ENCODE peak calls at places on chromosomes 7 and 10, in five cellular contexts. I, W, B, S and L are unnamed samples. For H3K36me3 and H3K4me1, the result is how much of the 10 kb centered on the place peaks cover.

GRCh38 chr7:128869138-128869943 is 6.7 kb downstream of the ATP6V1F start:
- DNase-seq in W (no peak), S (no peak), I (peak), B (no peak), L (peak)

GRCh38 chr10:112279482-112279881 is 3.7 kb upstream of the TECTB start:
- DNase-seq in W (no peak), S (no peak), B (no peak), I (no peak), L (no peak)

GRCh38 chr10:114632869-114633715 is 25.0 kb downstream of the ABLIM1 start:
- DNase-seq in W (peak), S (no peak), B (no peak), I (no peak), L (no peak)

GRCh38 chr7:1057416-1058291 is 13.3 kb downstream of the GPR146 start:
- DNase-seq in I (no peak), B (no peak), W (no peak), S (no peak), L (no peak)

GRCh38 chr10:49568235-49568634 is 29.3 kb upstream of the ERCC6 start:
- DNase-seq in S (no peak), W (no peak), B (no peak), I (no peak), L (no peak)

GRCh38 chr10:128530301-128530700 is 404.1 kb upstream of the MKI67 start:
- DNase-seq in B (no peak), W (peak), S (no peak), I (no peak), L (no peak)

GRCh38 chr10:133185421-133185820 is 25.4 kb downstream of the KNDC1 start:
- DNase-seq in B (no peak), S (no peak), W (no peak), I (peak), L (no peak)

GRCh38 chr10:22606164-22606614 is 108.2 kb downstream of the PIP4K2A start:
- DNase-seq in W (no peak), S (no peak), I (no peak), B (no peak), L (peak)

GRCh38 chr7:114818501-114818900 is 103.4 kb upstream of the MDFIC start:
- DNase-seq in S (no peak), I (no peak), W (peak), B (no peak), L (no peak)

GRCh38 chr10:83871486-83872081 is 267.7 kb upstream of the GHITM start:
- DNase-seq in S (no peak), B (peak), W (peak), I (peak), L (peak)

GRCh38 chr7:73504920-73505319 is 17.2 kb downstream of the BAZ1B start:
- DNase-seq in W (no peak), B (no peak), I (no peak), S (no peak), L (no peak)

GRCh38 chr10:92735938-92736337 is 46.2 kb downstream of the HHEX start:
- DNase-seq in I (no peak), S (no peak), W (no peak), B (no peak), L (no peak)

GRCh38 chr10:29472268-29473086 is 162.3 kb downstream of the SVIL start:
- DNase-seq in W (no peak), S (no peak), B (no peak), I (no peak), L (no peak)

GRCh38 chr7:70568674-70569334 is 563.1 kb upstream of the GALNT17 start:
- DNase-seq in W (no peak), I (no peak), B (no peak), S (no peak), L (no peak)

GRCh38 chr10:81730901-81731300 is 144.1 kb upstream of the NRG3 start:
- DNase-seq in W (no peak), I (no peak), S (no peak), B (no peak), L (no peak)

GRCh38 chr7:2969398-2970306 is 74.0 kb downstream of the CARD11 start:
- DNase-seq in B (peak), W (no peak), I (no peak), S (no peak), L (no peak)

GRCh38 chr7:157547102-157547501 is 210.3 kb downstream of the DNAJB6 start:
- DNase-seq in W (no peak), I (no peak), B (peak), S (no peak), L (no peak)

GRCh38 chr10:50988792-50989191 is 85.5 kb upstream of the PRKG1 start:
- DNase-seq in B (no peak), S (no peak), W (no peak), I (no peak), L (no peak)

GRCh38 chr7:157616426-157616825 is 279.6 kb downstream of the DNAJB6 start:
- DNase-seq in B (no peak), I (no peak), S (no peak), W (no peak), L (no peak)

GRCh38 chr7:88401009-88401623 is 94.4 kb upstream of the STEAP4 start:
- DNase-seq in S (no peak), W (peak), B (no peak), I (no peak), L (no peak)

GRCh38 chr10:43221419-43222293 is 45.2 kb downstream of the RASGEF1A start:
- DNase-seq in W (no peak), S (no peak), I (peak), B (peak), L (no peak)

GRCh38 chr10:43254881-43255643 is 11.8 kb downstream of the RASGEF1A start:
- DNase-seq in W (no peak), S (no peak), I (peak), B (peak), L (no peak)

GRCh38 chr10:28054211-28054888 is 55.5 kb upstream of the ODAD2 start:
- DNase-seq in I (no peak), W (peak), S (no peak), B (no peak), L (no peak)

GRCh38 chr7:97081901-97082300 is 35.6 kb upstream of the SDHAF3 start:
- DNase-seq in W (no peak), B (no peak), S (no peak), I (no peak), L (no peak)

GRCh38 chr7:142805350-142806020 is 34.7 kb downstream of the PRSS2 start:
- DNase-seq in S (no peak), B (no peak), I (no peak), W (no peak), L (no peak)

GRCh38 chr7:39811161-39811614 is 138.9 kb upstream of the CDK13 start:
- DNase-seq in S (no peak), B (no peak), W (no peak), I (no peak), L (no peak)

GRCh38 chr7:39810710-39811109 is 139.3 kb upstream of the CDK13 start:
- DNase-seq in W (no peak), S (no peak), I (no peak), B (no peak), L (no peak)

GRCh38 chr7:39810204-39810642 is 139.8 kb upstream of the CDK13 start:
- DNase-seq in I (no peak), W (peak), S (no peak), B (no peak), L (no peak)
- H3K36me3 ChIP-seq in I (under half), W (under half), S (under half), B (under half), L (under half)

GRCh38 chr7:92827464-92827863 is 8.9 kb downstream of the CDK6 start:
- DNase-seq in B (no peak), S (no peak), I (no peak), W (no peak), L (no peak)

GRCh38 chr7:92832623-92833023 is 3.8 kb downstream of the CDK6 start:
- DNase-seq in S (no peak), B (no peak), I (no peak), W (no peak), L (peak)

GRCh38 chr7:92830532-92831110 is 5.8 kb downstream of the CDK6 start:
- DNase-seq in B (no peak), W (no peak), I (no peak), S (no peak), L (no peak)

GRCh38 chr7:92831716-92832622 is 4.4 kb downstream of the CDK6 start:
- DNase-seq in S (no peak), I (no peak), W (no peak), B (no peak), L (no peak)

DNA sequence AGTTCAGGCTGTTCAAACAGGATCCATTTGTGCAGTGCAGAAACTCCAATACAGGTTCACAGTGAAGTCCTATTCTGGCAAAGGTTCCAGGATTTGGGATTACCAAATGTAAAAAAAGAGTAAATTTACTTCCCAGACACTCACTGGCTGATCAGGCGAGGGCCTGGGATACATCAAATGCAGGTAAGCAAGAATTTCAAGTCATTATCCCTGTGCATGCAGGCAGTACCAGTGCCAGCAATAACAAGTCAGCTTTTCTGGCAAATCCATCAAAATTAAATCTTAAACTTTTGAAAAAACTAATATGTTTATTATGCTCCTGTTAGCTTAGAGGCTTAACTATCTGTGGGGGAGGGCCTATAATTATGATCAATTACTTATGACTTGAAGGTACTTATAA is 6.3 kb downstream of the CDK6 start:
- DNase-seq in B (no peak), I (no peak), S (no peak), W (no peak), L (no peak)
- H3K4me1 ChIP-seq in B (under half), I (under half), S (under half), W (under half), L (under half)

DNA sequence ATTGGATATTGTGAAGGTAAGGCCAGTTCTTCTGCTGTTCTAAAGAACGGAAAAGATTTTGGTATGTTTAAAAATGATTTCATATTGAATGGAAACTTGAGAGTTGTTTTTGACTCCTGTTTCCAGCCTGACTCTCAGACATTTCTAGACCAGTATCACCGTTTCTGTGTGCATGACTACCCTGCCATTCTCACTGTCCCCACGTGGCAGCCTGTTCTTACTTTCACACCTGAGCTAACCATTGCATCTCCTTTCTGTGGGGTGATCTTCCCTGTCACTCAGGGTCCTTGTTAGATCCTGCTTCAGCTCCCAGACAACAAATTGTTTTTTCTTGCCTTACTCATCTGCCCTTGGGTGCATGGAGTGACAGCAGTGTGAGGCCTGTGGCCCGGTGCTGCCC is 38.9 kb downstream of the GLRX3 start:
- DNase-seq in W (no peak), B (no peak), S (no peak), I (no peak), L (no peak)
- H3K36me3 ChIP-seq in W (under half), B (under half), S (under half), I (half or more), L (under half)

GRCh38 chr10:68135362-68135761 is 26.1 kb downstream of the MYPN start:
- DNase-seq in S (no peak), B (no peak), I (no peak), W (no peak), L (no peak)
- H3K4me1 ChIP-seq in S (under half), B (under half), I (under half), W (under half), L (under half)

GRCh38 chr7:116560021-116560970 is 35.5 kb downstream of the CAV1 start:
- DNase-seq in W (no peak), B (no peak), I (no peak), S (no peak), L (no peak)
- H3K36me3 ChIP-seq in W (under half), B (under half), I (under half), S (under half), L (under half)